ENCODE peak calls at places on chromosomes 3 and 15, in five cellular contexts. One of them, this sample, is unnamed.

GRCh38 chr15:72269739-72270138 is 2.6 kb downstream of the PARP6 start:
- DNase-seq in tibial artery: no peak
- DNase-seq in GM12865: no peak
- DNase-seq in CD8-positive, alpha-beta T cell: no peak
- DNase-seq in right atrium auricular region: no peak
- DNase-seq in this sample: no peak

GRCh38 chr3:48273594-48274211 is 32.8 kb downstream of the ZNF589 start:
- DNase-seq in CD8-positive, alpha-beta T cell: peak
- DNase-seq in right atrium auricular region: peak
- DNase-seq in tibial artery: peak
- DNase-seq in GM12865: peak
- DNase-seq in this sample: peak

GRCh38 chr3:161323926-161324621 is 47.2 kb downstream of the SPTSSB start:
- DNase-seq in right atrium auricular region: no peak
- DNase-seq in GM12865: no peak
- DNase-seq in tibial artery: no peak
- DNase-seq in CD8-positive, alpha-beta T cell: no peak
- DNase-seq in this sample: no peak

GRCh38 chr3:40009991-40010390 is 200.6 kb downstream of the MYRIP start:
- DNase-seq in tibial artery: no peak
- DNase-seq in right atrium auricular region: no peak
- DNase-seq in GM12865: no peak
- DNase-seq in CD8-positive, alpha-beta T cell: no peak
- DNase-seq in this sample: no peak

GRCh38 chr15:41567261-41567660 is 8.2 kb downstream of the TYRO3 start:
- DNase-seq in tibial artery: no peak
- DNase-seq in right atrium auricular region: no peak
- DNase-seq in CD8-positive, alpha-beta T cell: no peak
- DNase-seq in GM12865: no peak
- DNase-seq in this sample: no peak

GRCh38 chr15:29612701-29613100 is 209.6 kb downstream of the TJP1 start:
- DNase-seq in CD8-positive, alpha-beta T cell: no peak
- DNase-seq in tibial artery: no peak
- DNase-seq in right atrium auricular region: no peak
- DNase-seq in GM12865: no peak
- DNase-seq in this sample: no peak

GRCh38 chr3:106130384-106131084 is 261.7 kb upstream of the CBLB start:
- DNase-seq in GM12865: no peak
- DNase-seq in right atrium auricular region: no peak
- DNase-seq in tibial artery: no peak
- DNase-seq in CD8-positive, alpha-beta T cell: no peak
- DNase-seq in this sample: no peak

GRCh38 chr15:73051402-73051810 is 857 bp upstream of the NEO1 start:
- DNase-seq in right atrium auricular region: no peak
- DNase-seq in GM12865: no peak
- DNase-seq in tibial artery: peak
- DNase-seq in CD8-positive, alpha-beta T cell: no peak
- DNase-seq in this sample: no peak

GRCh38 chr15:78438595-78439285 is 724 bp downstream of the IREB2 start:
- DNase-seq in CD8-positive, alpha-beta T cell: no peak
- DNase-seq in tibial artery: no peak
- DNase-seq in right atrium auricular region: no peak
- DNase-seq in GM12865: peak
- DNase-seq in this sample: no peak

GRCh38 chr15:96893159-96893906 is 562.8 kb downstream of the NR2F2 start:
- DNase-seq in GM12865: peak
- DNase-seq in CD8-positive, alpha-beta T cell: no peak
- DNase-seq in right atrium auricular region: no peak
- DNase-seq in tibial artery: no peak
- DNase-seq in this sample: no peak

GRCh38 chr3:132006605-132007204 is 28.1 kb downstream of the CPNE4 start:
- DNase-seq in right atrium auricular region: no peak
- DNase-seq in tibial artery: no peak
- DNase-seq in CD8-positive, alpha-beta T cell: no peak
- DNase-seq in GM12865: peak
- DNase-seq in this sample: no peak

GRCh38 chr3:146598486-146598885 is 6.7 kb downstream of the PLSCR5 start:
- DNase-seq in tibial artery: no peak
- DNase-seq in CD8-positive, alpha-beta T cell: no peak
- DNase-seq in right atrium auricular region: no peak
- DNase-seq in GM12865: no peak
- DNase-seq in this sample: no peak

GRCh38 chr3:9862391-9863235 is 17.4 kb downstream of the CIDEC start:
- DNase-seq in CD8-positive, alpha-beta T cell: no peak
- DNase-seq in right atrium auricular region: no peak
- DNase-seq in GM12865: no peak
- DNase-seq in tibial artery: peak
- DNase-seq in this sample: peak

GRCh38 chr3:192831111-192831644 is 86.5 kb downstream of the MB21D2 start:
- DNase-seq in CD8-positive, alpha-beta T cell: no peak
- DNase-seq in GM12865: peak
- DNase-seq in tibial artery: no peak
- DNase-seq in right atrium auricular region: no peak
- DNase-seq in this sample: no peak

GRCh38 chr3:190596341-190597285 is 82.7 kb downstream of the IL1RAP start:
- DNase-seq in CD8-positive, alpha-beta T cell: no peak
- DNase-seq in tibial artery: no peak
- DNase-seq in GM12865: no peak
- DNase-seq in right atrium auricular region: no peak
- DNase-seq in this sample: no peak

GRCh38 chr3:63864008-63864871 is 573 bp downstream of the ATXN7 start:
- DNase-seq in tibial artery: peak
- DNase-seq in CD8-positive, alpha-beta T cell: peak
- DNase-seq in GM12865: peak
- DNase-seq in right atrium auricular region: no peak
- DNase-seq in this sample: peak

GRCh38 chr3:45097296-45097883 is 48.8 kb downstream of the CDCP1 start:
- DNase-seq in GM12865: no peak
- DNase-seq in tibial artery: no peak
- DNase-seq in CD8-positive, alpha-beta T cell: no peak
- DNase-seq in right atrium auricular region: no peak
- DNase-seq in this sample: no peak

GRCh38 chr3:51500632-51501131 is 867 bp upstream of the DCAF1 start:
- DNase-seq in tibial artery: no peak
- DNase-seq in right atrium auricular region: no peak
- DNase-seq in GM12865: no peak
- DNase-seq in CD8-positive, alpha-beta T cell: no peak
- DNase-seq in this sample: no peak

GRCh38 chr3:115246621-115247020 is 99.5 kb upstream of the ZBTB20 start:
- DNase-seq in GM12865: no peak
- DNase-seq in CD8-positive, alpha-beta T cell: no peak
- DNase-seq in tibial artery: no peak
- DNase-seq in right atrium auricular region: no peak
- DNase-seq in this sample: no peak

GRCh38 chr3:34449305-34449704 is 650.9 kb downstream of the PDCD6IP start:
- DNase-seq in right atrium auricular region: no peak
- DNase-seq in GM12865: no peak
- DNase-seq in tibial artery: no peak
- DNase-seq in CD8-positive, alpha-beta T cell: no peak
- DNase-seq in this sample: no peak

GRCh38 chr3:51930439-51930838 is 11.3 kb downstream of the RRP9 start:
- DNase-seq in tibial artery: no peak
- DNase-seq in GM12865: no peak
- DNase-seq in CD8-positive, alpha-beta T cell: no peak
- DNase-seq in right atrium auricular region: peak
- DNase-seq in this sample: no peak

GRCh38 chr3:55910543-55910942 is 423.4 kb upstream of the WNT5A start:
- DNase-seq in CD8-positive, alpha-beta T cell: no peak
- DNase-seq in tibial artery: no peak
- DNase-seq in right atrium auricular region: no peak
- DNase-seq in GM12865: no peak
- DNase-seq in this sample: no peak

GRCh38 chr3:9430733-9431132 is 33.3 kb downstream of the SETD5 start:
- DNase-seq in GM12865: no peak
- DNase-seq in right atrium auricular region: no peak
- DNase-seq in tibial artery: no peak
- DNase-seq in CD8-positive, alpha-beta T cell: no peak
- DNase-seq in this sample: no peak

DNA sequence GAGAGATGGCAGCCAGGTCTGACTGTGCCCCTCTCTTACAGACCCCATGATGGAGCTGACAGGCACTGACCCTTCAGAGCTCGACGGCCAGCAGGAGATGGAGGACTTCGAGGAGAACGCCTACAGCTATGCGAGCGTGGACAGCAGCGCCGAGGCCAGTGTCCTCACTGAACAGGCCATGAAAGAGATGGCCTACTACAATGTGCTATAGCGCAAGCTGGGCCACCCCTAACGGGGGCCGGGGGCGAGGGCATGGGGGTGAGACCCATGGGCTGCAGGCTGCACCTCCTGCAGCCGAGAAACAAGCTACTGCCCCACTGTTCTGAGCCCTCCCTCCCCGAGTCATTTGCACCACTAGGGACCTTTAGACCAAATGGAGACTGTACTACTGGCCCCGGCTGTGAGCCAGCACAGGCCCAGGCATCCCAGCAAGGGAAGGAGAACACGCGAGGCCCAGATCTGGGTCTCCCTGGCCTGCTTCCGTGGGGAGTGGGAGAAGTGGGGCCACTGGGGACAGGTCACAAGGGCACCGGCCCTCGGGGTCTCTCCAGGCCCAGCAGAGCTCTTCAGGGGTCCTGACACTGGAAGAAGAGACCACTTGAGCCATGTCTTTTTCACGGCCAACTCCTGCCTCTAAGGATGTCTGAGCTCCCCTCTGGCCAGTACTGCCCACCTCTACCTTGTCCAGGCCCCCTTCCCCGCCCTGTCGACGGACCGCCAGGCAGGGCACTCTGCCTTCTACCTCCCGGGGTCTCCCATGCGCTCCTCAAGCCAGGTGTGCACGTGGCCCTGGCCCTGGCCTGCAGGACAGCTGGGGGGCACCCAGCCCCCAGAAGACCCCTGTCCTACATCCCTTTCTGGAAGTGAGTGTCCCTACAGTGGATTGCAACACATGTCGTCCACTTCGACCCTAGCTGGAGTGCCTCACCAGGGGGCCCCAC is 22.4 kb downstream of the IDH2 start:
- DNase-seq in tibial artery: no peak
- DNase-seq in GM12865: no peak
- DNase-seq in CD8-positive, alpha-beta T cell: no peak
- DNase-seq in right atrium auricular region: no peak
- DNase-seq in this sample: no peak
- TF ChIP-seq CTCF in tibial artery: no peak
- TF ChIP-seq CTCF in GM12865: no peak
- TF ChIP-seq CTCF in CD8-positive, alpha-beta T cell: no peak
- TF ChIP-seq CTCF in right atrium auricular region: no peak
- TF ChIP-seq CTCF in this sample: no peak

GRCh38 chr15:88533376-88533775 is 13.1 kb downstream of the DET1 start:
- DNase-seq in tibial artery: no peak
- DNase-seq in right atrium auricular region: no peak
- DNase-seq in CD8-positive, alpha-beta T cell: no peak
- DNase-seq in GM12865: no peak
- DNase-seq in this sample: no peak
- TF ChIP-seq CTCF in tibial artery: no peak
- TF ChIP-seq CTCF in right atrium auricular region: no peak
- TF ChIP-seq CTCF in CD8-positive, alpha-beta T cell: no peak
- TF ChIP-seq CTCF in GM12865: no peak
- TF ChIP-seq CTCF in this sample: no peak

GRCh38 chr3:100361897-100362296 is 27.3 kb downstream of the NIT2 start:
- DNase-seq in CD8-positive, alpha-beta T cell: no peak
- DNase-seq in right atrium auricular region: no peak
- DNase-seq in GM12865: no peak
- DNase-seq in tibial artery: no peak
- DNase-seq in this sample: no peak

GRCh38 chr3:100359030-100359429 is 24.5 kb downstream of the NIT2 start:
- DNase-seq in right atrium auricular region: no peak
- DNase-seq in tibial artery: no peak
- DNase-seq in CD8-positive, alpha-beta T cell: no peak
- DNase-seq in GM12865: no peak
- DNase-seq in this sample: no peak

GRCh38 chr3:100354850-100355249 is 20.3 kb downstream of the NIT2 start:
- DNase-seq in CD8-positive, alpha-beta T cell: no peak
- DNase-seq in GM12865: no peak
- DNase-seq in right atrium auricular region: no peak
- DNase-seq in tibial artery: no peak
- DNase-seq in this sample: no peak

GRCh38 chr3:100360757-100361496 is 26.4 kb downstream of the NIT2 start:
- DNase-seq in CD8-positive, alpha-beta T cell: no peak
- DNase-seq in right atrium auricular region: no peak
- DNase-seq in tibial artery: no peak
- DNase-seq in GM12865: no peak
- DNase-seq in this sample: no peak

GRCh38 chr3:100358413-100358812 is 23.9 kb downstream of the NIT2 start:
- DNase-seq in CD8-positive, alpha-beta T cell: no peak
- DNase-seq in right atrium auricular region: no peak
- DNase-seq in tibial artery: no peak
- DNase-seq in GM12865: no peak
- DNase-seq in this sample: no peak
- TF ChIP-seq CTCF in CD8-positive, alpha-beta T cell: no peak
- TF ChIP-seq CTCF in right atrium auricular region: no peak
- TF ChIP-seq CTCF in tibial artery: no peak
- TF ChIP-seq CTCF in GM12865: no peak
- TF ChIP-seq CTCF in this sample: no peak

GRCh38 chr15:64164436-64164835 is 1.6 kb upstream of the PPIB start:
- DNase-seq in CD8-positive, alpha-beta T cell: no peak
- DNase-seq in tibial artery: no peak
- DNase-seq in GM12865: peak
- DNase-seq in right atrium auricular region: no peak
- DNase-seq in this sample: no peak

GRCh38 chr15:64162478-64162868 is 349 bp downstream of the PPIB start:
- DNase-seq in CD8-positive, alpha-beta T cell: no peak
- DNase-seq in tibial artery: no peak
- DNase-seq in right atrium auricular region: no peak
- DNase-seq in GM12865: no peak
- DNase-seq in this sample: no peak

GRCh38 chr15:64163662-64164362 is 990 bp upstream of the PPIB start:
- DNase-seq in tibial artery: peak
- DNase-seq in right atrium auricular region: no peak
- DNase-seq in CD8-positive, alpha-beta T cell: no peak
- DNase-seq in GM12865: peak
- DNase-seq in this sample: no peak

GRCh38 chr15:64161688-64162477 is 939 bp downstream of the PPIB start:
- DNase-seq in tibial artery: no peak
- DNase-seq in CD8-positive, alpha-beta T cell: no peak
- DNase-seq in GM12865: no peak
- DNase-seq in right atrium auricular region: no peak
- DNase-seq in this sample: no peak

DNA sequence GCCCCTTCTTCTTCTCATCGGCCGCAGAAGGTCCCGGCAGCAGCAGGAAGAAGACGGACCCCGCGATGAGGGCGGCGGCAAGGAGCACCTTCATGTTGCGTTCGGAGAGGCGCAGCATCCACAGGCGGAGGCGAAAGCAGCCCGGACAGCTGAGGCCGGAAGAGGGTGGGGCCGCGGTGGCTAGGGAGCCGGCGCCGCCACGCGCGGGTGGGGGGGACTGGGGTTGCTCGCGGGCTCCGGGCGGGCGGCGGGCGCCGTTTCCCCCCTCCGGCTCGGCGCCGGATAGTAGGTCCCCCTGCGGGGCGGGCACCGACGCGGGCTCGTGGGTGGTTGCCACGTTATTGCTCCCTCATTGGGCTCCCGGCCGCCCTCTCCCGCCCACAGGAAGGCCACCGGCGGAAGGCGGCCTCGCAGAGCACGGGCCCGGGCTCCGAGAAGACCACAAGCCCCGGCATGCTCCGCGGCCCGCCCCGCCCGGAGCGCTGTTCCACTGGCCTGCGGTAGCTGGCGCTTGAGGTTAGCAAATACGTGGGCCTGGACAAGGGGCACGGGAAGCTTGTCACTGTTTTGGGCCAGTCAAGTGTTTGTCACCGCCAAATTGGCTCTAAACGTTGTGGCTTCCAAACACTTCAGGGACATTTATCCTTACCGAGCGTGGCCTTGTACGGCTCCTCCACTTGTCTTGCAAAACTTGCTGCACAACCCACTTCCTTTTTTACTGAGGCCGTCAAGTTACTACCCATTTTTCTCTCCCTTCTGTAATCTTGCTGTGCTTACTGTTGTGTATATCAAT is at the start of gene PPIB:
- DNase-seq in tibial artery: peak
- DNase-seq in GM12865: peak
- DNase-seq in right atrium auricular region: peak
- DNase-seq in CD8-positive, alpha-beta T cell: peak
- DNase-seq in this sample: peak
- TF ChIP-seq CTCF in tibial artery: peak
- TF ChIP-seq CTCF in GM12865: peak
- TF ChIP-seq CTCF in right atrium auricular region: peak
- TF ChIP-seq CTCF in CD8-positive, alpha-beta T cell: no peak
- TF ChIP-seq CTCF in this sample: no peak

This sample was measured in activated B cell treated with CpG ODN at 0.5 μM for 24 hours.